ENCODE peak calls at places on chromosomes 13 and 19, in nine cellular contexts. I is PC-3; D is activated T-cell treated with anti-CD3 and anti-CD28 coated beads, Interleukin-2, amount 50 U/mL, for 72 hours; R is pancreas; J is CD8-positive, alpha-beta T cell; C is activated CD4-positive, alpha-beta T cell treated with anti-CD3 and anti-CD28 coated beads for 36 hours; Z is foreskin keratinocyte; V is gastroesophageal sphincter; T is upper lobe of left lung. X is an unnamed sample.

GRCh38 chr13:53151692-53152421 is 123.2 kb downstream of the OLFM4 start:
- ATAC-seq in I (no peak), D (peak), R (peak), J (peak), C (peak), Z (peak), V (no peak), T (no peak), X (peak)

GRCh38 chr13:88042489-88042888 is 371.3 kb downstream of the SLITRK5 start:
- ATAC-seq in I (no peak), D (no peak), R (no peak), J (no peak), C (no peak), Z (peak), V (no peak), T (no peak), X (no peak)

GRCh38 chr13:73292127-73292526 is 233.3 kb downstream of the KLF5 start:
- ATAC-seq in I (no peak), D (no peak), R (no peak), J (no peak), C (no peak), Z (no peak), V (no peak), T (no peak), X (no peak)

GRCh38 chr13:111551421-111551820 is 231.0 kb downstream of the TEX29 start:
- ATAC-seq in I (no peak), D (no peak), R (peak), J (no peak), C (no peak), Z (no peak), V (no peak), T (no peak), X (no peak)

GRCh38 chr13:41411536-41411935 is 45.8 kb upstream of the RGCC start:
- ATAC-seq in I (peak), D (peak), R (peak), J (no peak), C (peak), Z (peak), V (no peak), T (no peak), X (no peak)

GRCh38 chr19:44943801-44944249 is 1.8 kb downstream of the APOC4 start:
- ATAC-seq in I (no peak), D (no peak), R (peak), J (no peak), C (no peak), Z (no peak), V (peak), T (peak), X (peak)

GRCh38 chr13:22121340-22121739 is 450.5 kb downstream of the FGF9 start:
- ATAC-seq in I (no peak), D (no peak), R (no peak), J (no peak), C (no peak), Z (no peak), V (no peak), T (no peak), X (peak)

GRCh38 chr13:73513751-73514150 is 454.9 kb downstream of the KLF5 start:
- ATAC-seq in I (no peak), D (no peak), R (no peak), J (no peak), C (no peak), Z (no peak), V (no peak), T (no peak), X (no peak)

GRCh38 chr13:26019881-26020535 is 31.8 kb downstream of the SHISA2 start:
- ATAC-seq in I (peak), D (no peak), R (peak), J (no peak), C (no peak), Z (no peak), V (no peak), T (no peak), X (no peak)

GRCh38 chr13:34065915-34066314 is 248.0 kb downstream of the RFC3 start:
- ATAC-seq in I (peak), D (no peak), R (no peak), J (no peak), C (no peak), Z (peak), V (no peak), T (no peak), X (no peak)

X was measured in stimulated activated memory B cell treated with anti-CD40 and anti-IgM and Interleukin-4, amounts not matched to agents 10 μg/mL and 1 μg/mL and 100 μg/mL, for 72 hours.